ENCODE peak calls at places on chromosomes 3 and 15, in six cellular contexts. U is stimulated activated naive CD8-positive, alpha-beta T cell treated with anti-CD3 and anti-CD28 coated beads, Interleukin-15, Interleukin-2, amounts not matched to agents 100 U/mL and 50 U/mL, for 24 hours; Z is adipocyte; M is cardiac muscle cell; P is T47D; R is activated T-helper 9 cell treated with anti-CD3 and anti-CD28 coated beads, Interleukin-2, amount 50 U/mL, for 16 hours. J is an unnamed sample.

GRCh38 chr15:77644543-77645247 is 12.0 kb upstream of the LINGO1 start:
- DNase-seq in R (no peak), U (no peak), M (no peak), Z (no peak), P (no peak), J (no peak)

GRCh38 chr3:55620361-55621025 is 133.4 kb upstream of the WNT5A start:
- DNase-seq in R (no peak), U (no peak), M (no peak), P (no peak), Z (peak), J (no peak)

GRCh38 chr3:177385831-177386301 is 188.6 kb upstream of the TBL1XR1 start:
- DNase-seq in M (no peak), P (peak), Z (peak), U (no peak), R (no peak), J (no peak)

GRCh38 chr3:123652346-123652984 is 67.6 kb upstream of the HACD2 start:
- DNase-seq in M (peak), R (no peak), U (peak), P (peak), Z (peak), J (peak)

GRCh38 chr3:8837172-8837571 is 67.8 kb upstream of the OXTR start:
- DNase-seq in R (no peak), M (no peak), P (no peak), Z (peak), U (no peak), J (no peak)

GRCh38 chr15:91803260-91803659 is 50.2 kb upstream of the SLCO3A1 start:
- DNase-seq in Z (no peak), U (peak), M (no peak), P (no peak), R (no peak), J (no peak)

GRCh38 chr3:42652611-42653302 is 740 bp upstream of the ZBTB47 start:
- DNase-seq in Z (peak), M (no peak), P (peak), R (no peak), U (no peak), J (no peak)

GRCh38 chr3:120157113-120157512 is 62.9 kb upstream of the GSK3B start:
- DNase-seq in P (peak), R (no peak), Z (no peak), U (no peak), M (no peak), J (no peak)

GRCh38 chr15:88776646-88777045 is 26.6 kb upstream of the ACAN start:
- DNase-seq in U (no peak), R (no peak), P (no peak), M (no peak), Z (no peak), J (no peak)

GRCh38 chr15:95609096-95609495 is 721.4 kb upstream of the NR2F2 start:
- DNase-seq in M (no peak), U (no peak), Z (peak), R (no peak), P (no peak), J (no peak)

GRCh38 chr3:50817756-50818518 is 143.2 kb downstream of the DOCK3 start:
- DNase-seq in Z (no peak), R (no peak), P (peak), M (no peak), U (no peak), J (no peak)

GRCh38 chr3:193865879-193866480 is 270.0 kb upstream of the HES1 start:
- DNase-seq in Z (no peak), U (no peak), M (no peak), P (peak), R (no peak), J (no peak)

GRCh38 chr3:55649554-55649953 is 162.4 kb upstream of the WNT5A start:
- DNase-seq in U (no peak), M (no peak), P (no peak), R (no peak), Z (no peak), J (no peak)

GRCh38 chr3:190385835-190386688 is 1.9 kb upstream of the CLDN16 start:
- DNase-seq in Z (peak), P (peak), M (no peak), R (no peak), U (no peak), J (no peak)

GRCh38 chr15:34275154-34275553 is 50.3 kb downstream of the EMC4 start:
- DNase-seq in R (no peak), Z (peak), U (no peak), M (no peak), P (no peak), J (no peak)

GRCh38 chr3:129587061-129587460 is 19.4 kb downstream of the PLXND1 start:
- DNase-seq in U (no peak), P (no peak), Z (no peak), R (no peak), M (no peak), J (no peak)

GRCh38 chr3:66495633-66496032 is 5.2 kb downstream of the LRIG1 start:
- DNase-seq in P (no peak), M (peak), R (no peak), U (no peak), Z (no peak), J (no peak)

GRCh38 chr15:25170113-25170731 is 215.4 kb downstream of the SNRPN start:
- DNase-seq in U (no peak), M (no peak), P (no peak), Z (no peak), R (no peak), J (peak)

GRCh38 chr3:109334572-109334971 is 2.8 kb downstream of the DPPA4 start:
- DNase-seq in R (no peak), Z (no peak), M (no peak), U (no peak), P (no peak), J (no peak)

GRCh38 chr3:186882881-186883685 is 40.6 kb downstream of the ADIPOQ start:
- DNase-seq in U (peak), R (peak), P (no peak), M (no peak), Z (peak), J (peak)

GRCh38 chr3:183701744-183702143 is 4.1 kb downstream of the YEATS2 start:
- DNase-seq in R (no peak), M (peak), Z (no peak), U (no peak), P (peak), J (no peak)

GRCh38 chr3:53804697-53805462 is 41.3 kb downstream of the CHDH start:
- DNase-seq in Z (peak), U (no peak), R (no peak), P (no peak), M (no peak), J (no peak)

GRCh38 chr3:133448478-133449122 is 48.7 kb downstream of the BFSP2 start:
- DNase-seq in Z (no peak), U (peak), P (peak), M (no peak), R (peak), J (peak)

GRCh38 chr15:29669823-29670222 is 152.4 kb downstream of the TJP1 start:
- DNase-seq in Z (no peak), P (no peak), R (no peak), M (no peak), U (no peak), J (no peak)

GRCh38 chr3:153066983-153067382 is 95.0 kb upstream of the RAP2B start:
- DNase-seq in M (no peak), R (no peak), P (no peak), Z (no peak), U (no peak), J (no peak)

GRCh38 chr3:127589600-127590281 is 792 bp downstream of the TPRA1 start:
- DNase-seq in R (no peak), P (no peak), U (peak), Z (peak), M (peak), J (peak)

GRCh38 chr3:125317761-125318496 is 57.2 kb downstream of the ZNF148 start:
- DNase-seq in M (no peak), P (no peak), R (no peak), Z (no peak), U (no peak), J (no peak)

GRCh38 chr3:40753956-40754355 is 229.2 kb downstream of the ZNF621 start:
- DNase-seq in P (no peak), Z (no peak), R (no peak), M (no peak), U (no peak), J (no peak)

GRCh38 chr3:149781216-149781615 is 11.1 kb downstream of the ANKUB1 start:
- DNase-seq in Z (no peak), U (no peak), P (no peak), R (no peak), M (no peak), J (no peak)

GRCh38 chr3:171690291-171690690 is 120.0 kb downstream of the PLD1 start:
- DNase-seq in U (no peak), M (no peak), R (no peak), P (no peak), Z (no peak), J (no peak)

GRCh38 chr3:77931272-77932009 is 891.5 kb downstream of the ROBO2 start:
- DNase-seq in Z (peak), R (no peak), M (no peak), U (no peak), P (peak), J (no peak)

GRCh38 chr3:46214751-46215352 is 6.7 kb upstream of the CCR1 start:
- DNase-seq in Z (no peak), M (peak), R (no peak), U (peak), P (peak), J (no peak)

GRCh38 chr3:62529230-62529629 is 155.9 kb upstream of the FEZF2 start:
- DNase-seq in Z (peak), R (no peak), P (peak), M (peak), U (peak), J (no peak)